ENCODE peak calls at places on chromosomes 2 and 18, in four cellular contexts. P is cardiac fibroblast, A is breast epithelium, E is heart left ventricle. C is an unnamed sample.

GRCh38 chr2:6975988-6976387 is 58.8 kb downstream of the RNF144A start:
- DNase-seq in P (no peak), A (no peak), E (no peak), C (no peak)

GRCh38 chr2:181566643-181567042 is 90.3 kb downstream of the CERKL start:
- DNase-seq in P (no peak), A (no peak), E (no peak), C (no peak)

GRCh38 chr2:147373800-147374409 is 470.9 kb upstream of the ACVR2A start:
- DNase-seq in P (no peak), A (no peak), E (no peak), C (no peak)

GRCh38 chr2:110678457-110679336 is 834 bp upstream of the BUB1 start:
- DNase-seq in P (peak), A (no peak), E (no peak), C (peak)

GRCh38 chr2:1051585-1051984 is 100.9 kb downstream of the SNTG2 start:
- DNase-seq in P (no peak), A (no peak), E (no peak), C (no peak)

GRCh38 chr2:240556553-240557100 is 1.2 kb downstream of the ANKMY1 start:
- DNase-seq in P (peak), A (no peak), E (peak), C (no peak)

GRCh38 chr2:43481927-43482542 is 113.8 kb downstream of the THADA start:
- DNase-seq in P (no peak), A (no peak), E (no peak), C (no peak)

GRCh38 chr2:185531721-185532120 is 206.9 kb upstream of the FSIP2 start:
- DNase-seq in P (no peak), A (no peak), E (no peak), C (no peak)

GRCh38 chr2:235746257-235746934 is 252.6 kb downstream of the AGAP1 start:
- DNase-seq in P (peak), A (peak), E (peak), C (peak)

GRCh38 chr2:179595284-179595683 is 266.1 kb downstream of the ZNF385B start:
- DNase-seq in P (no peak), A (no peak), E (no peak), C (no peak)
- TF ChIP-seq CTCF in P (no peak), A (no peak), E (no peak), C (no peak)

GRCh38 chr18:23021625-23022024 is 88.5 kb downstream of the RBBP8 start:
- DNase-seq in P (no peak), A (no peak), E (no peak), C (no peak)

DNA sequence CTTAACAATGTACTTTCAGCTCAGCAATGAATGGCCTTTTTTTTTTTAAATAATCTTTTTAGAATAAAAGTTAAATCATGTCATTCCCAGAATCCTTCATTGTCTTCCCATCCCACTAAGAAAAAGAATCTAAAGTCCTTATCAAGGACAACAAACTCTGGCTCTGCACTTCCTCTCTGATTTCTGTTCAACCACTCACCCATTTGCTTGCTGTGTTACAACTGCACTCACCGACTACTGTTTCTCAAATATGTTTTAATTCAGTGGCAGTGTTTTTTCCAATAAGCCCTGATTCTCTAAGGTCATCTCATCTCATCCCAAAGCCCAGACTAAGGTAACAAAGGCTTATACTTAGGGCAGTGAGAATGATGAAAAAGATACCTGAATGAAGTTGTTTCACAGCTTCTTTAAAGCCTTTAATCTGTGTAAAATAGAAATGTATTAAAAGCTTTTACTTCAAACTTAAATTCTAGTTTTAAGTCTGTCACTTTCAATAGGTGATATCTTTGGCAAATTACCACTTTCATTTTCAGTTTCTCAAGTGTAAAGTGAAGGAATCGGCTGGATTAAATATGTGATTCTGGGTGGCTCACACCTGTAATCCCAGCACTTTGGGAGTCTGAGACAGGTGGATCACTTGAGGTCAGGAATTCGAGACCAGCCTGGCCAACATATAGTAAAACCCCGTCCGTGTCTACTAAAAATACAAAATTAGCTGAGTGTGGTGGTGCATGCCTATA is 87.6 kb downstream of the RBBP8 start:
- DNase-seq in P (no peak), A (no peak), E (no peak), C (no peak)
- TF ChIP-seq CTCF in P (no peak), A (no peak), E (no peak), C (no peak)

GRCh38 chr2:70188460-70188859 is 2.4 kb downstream of the C2orf42 start:
- DNase-seq in P (no peak), A (no peak), E (no peak), C (no peak)

GRCh38 chr2:70190086-70190412 is 770 bp downstream of the C2orf42 start:
- DNase-seq in P (peak), A (no peak), E (no peak), C (no peak)

GRCh38 chr2:70191244-70191735 is 471 bp upstream of the C2orf42 start:
- DNase-seq in P (no peak), A (no peak), E (no peak), C (no peak)

GRCh38 chr2:70192516-70192915 is 1.7 kb upstream of the C2orf42 start:
- DNase-seq in P (no peak), A (no peak), E (no peak), C (no peak)

GRCh38 chr2:70190413-70191243 is at the start of gene C2orf42:
- DNase-seq in P (peak), A (peak), E (peak), C (peak)
- TF ChIP-seq CTCF in P (peak), A (no peak), E (no peak), C (peak)

DNA sequence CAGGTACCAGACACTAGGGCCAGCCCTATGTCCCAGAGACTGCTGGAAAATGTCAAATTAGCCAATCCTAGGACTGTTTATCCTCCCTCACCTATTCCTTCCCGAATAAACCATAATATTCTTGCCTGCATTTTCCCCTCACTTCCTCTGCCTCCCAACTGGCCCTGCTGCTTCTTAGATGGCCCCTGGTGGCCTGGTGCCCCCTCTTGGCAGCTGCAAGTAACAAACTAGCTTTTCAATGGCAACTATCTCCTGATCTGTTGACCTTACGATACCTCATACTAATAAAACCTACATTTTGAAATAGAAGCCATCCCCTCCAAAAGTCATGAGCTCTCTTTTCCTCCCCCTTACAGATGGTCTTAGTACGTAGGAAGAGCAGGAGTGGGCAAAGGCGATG is 132.0 kb downstream of the ALPK2 start:
- DNase-seq in P (no peak), A (no peak), E (no peak), C (no peak)
- TF ChIP-seq CTCF in P (peak), A (no peak), E (no peak), C (peak)